ENCODE peak calls at places on chromosomes 16 and 17, in five cellular contexts. E, I, B, K and P are unnamed samples. For H3K4me1 and H3K36me3, the result is how much of the 10 kb centered on the place peaks cover.

GRCh38 chr16:66587881-66588600 is 8.8 kb downstream of the CMTM2 start:
- DNase-seq in B (no peak), I (no peak), K (no peak), E (no peak), P (no peak)

GRCh38 chr17:61464121-61464905 is 12.1 kb downstream of the TBX4 start:
- DNase-seq in I (no peak), B (no peak), K (no peak), E (no peak), P (no peak)

GRCh38 chr16:8798174-8798527 is 512 bp downstream of the PMM2 start:
- DNase-seq in B (peak), I (peak), E (no peak), K (no peak), P (no peak)

GRCh38 chr16:71610936-71611871 is 14.8 kb upstream of the MARVELD3 start:
- DNase-seq in K (peak), I (peak), E (peak), B (peak), P (peak)

GRCh38 chr17:78722101-78722761 is 59.8 kb downstream of the CYTH1 start:
- DNase-seq in B (no peak), I (no peak), K (no peak), E (no peak), P (no peak)

GRCh38 chr17:82073446-82073845 is 7.8 kb upstream of the DUS1L start:
- DNase-seq in E (no peak), I (no peak), K (no peak), B (no peak), P (no peak)

GRCh38 chr16:17159616-17160015 is 311.1 kb downstream of the XYLT1 start:
- DNase-seq in B (no peak), I (no peak), K (no peak), E (peak), P (no peak)

GRCh38 chr17:34254651-34255380 is at the start of gene CCL2:
- DNase-seq in I (no peak), E (peak), K (no peak), B (peak), P (no peak)

GRCh38 chr16:78163772-78164391 is 64.4 kb downstream of the WWOX start:
- DNase-seq in B (no peak), I (no peak), K (no peak), E (no peak), P (no peak)

GRCh38 chr16:87074635-87075318 is 242.4 kb downstream of the C16orf95 start:
- DNase-seq in I (no peak), E (no peak), K (no peak), B (no peak), P (no peak)

GRCh38 chr16:48180868-48181480 is 25.2 kb upstream of the ABCC12 start:
- DNase-seq in B (no peak), E (no peak), K (no peak), I (no peak), P (no peak)

GRCh38 chr17:77381731-77382130 is 241.0 kb downstream of the SEC14L1 start:
- DNase-seq in I (no peak), K (no peak), E (no peak), B (no peak), P (no peak)

GRCh38 chr16:21104124-21104860 is 46.4 kb downstream of the DNAH3 start:
- DNase-seq in B (peak), I (no peak), E (no peak), K (no peak), P (no peak)

GRCh38 chr17:18138065-18138749 is 29.7 kb downstream of the MYO15A start:
- DNase-seq in K (no peak), B (no peak), I (no peak), E (no peak), P (no peak)

GRCh38 chr16:3235856-3236669 is 1.1 kb upstream of the ZNF200 start:
- DNase-seq in B (peak), E (peak), K (no peak), I (peak), P (peak)

GRCh38 chr16:2692948-2693651 is 10.8 kb downstream of the KCTD5 start:
- DNase-seq in E (no peak), K (no peak), B (no peak), I (no peak), P (no peak)

GRCh38 chr16:75252946-75253911 is 1.8 kb upstream of the BCAR1 start:
- DNase-seq in I (no peak), E (no peak), B (peak), K (no peak), P (no peak)

GRCh38 chr16:89615596-89616090 is 2.2 kb downstream of the DPEP1 start:
- DNase-seq in E (peak), B (peak), K (no peak), I (no peak), P (no peak)

GRCh38 chr16:78494105-78494504 is 394.7 kb downstream of the WWOX start:
- DNase-seq in E (no peak), B (no peak), I (no peak), K (no peak), P (no peak)

GRCh38 chr16:19879241-19879792 is 5.3 kb downstream of the GPRC5B start:
- DNase-seq in K (peak), E (peak), B (peak), I (no peak), P (no peak)

GRCh38 chr17:47009759-47010594 is 30.9 kb upstream of the RPRML start:
- DNase-seq in K (no peak), E (no peak), B (no peak), I (no peak), P (no peak)

GRCh38 chr17:1714980-1715802 is 5.0 kb upstream of the TLCD2 start:
- DNase-seq in B (peak), K (peak), I (peak), E (peak), P (peak)

GRCh38 chr17:72434991-72435618 is 314.3 kb downstream of the SOX9 start:
- DNase-seq in K (no peak), I (no peak), E (no peak), B (no peak), P (no peak)

GRCh38 chr17:1783271-1783670 is 21.4 kb downstream of the SERPINF1 start:
- DNase-seq in K (no peak), E (no peak), I (no peak), B (peak), P (no peak)

GRCh38 chr16:53087101-53087500 is 32.3 kb downstream of the CHD9 start:
- DNase-seq in E (no peak), I (no peak), B (peak), K (no peak), P (no peak)

GRCh38 chr16:85196976-85197375 is 84.7 kb upstream of the CIBAR2 start:
- DNase-seq in E (no peak), I (no peak), K (no peak), B (no peak), P (no peak)

GRCh38 chr16:71520550-71520949 is 5.7 kb upstream of the CHST4 start:
- DNase-seq in E (no peak), B (no peak), K (no peak), I (no peak), P (no peak)

GRCh38 chr16:89108412-89108811 is 14.8 kb downstream of the ACSF3 start:
- DNase-seq in E (no peak), I (no peak), K (no peak), B (no peak), P (no peak)

GRCh38 chr17:1076299-1076981 is 79.5 kb downstream of the TIMM22 start:
- DNase-seq in E (peak), I (no peak), B (no peak), K (no peak), P (no peak)

GRCh38 chr17:35774499-35774898 is 13.8 kb downstream of the C17orf50 start:
- DNase-seq in I (no peak), E (no peak), K (no peak), B (peak), P (no peak)

DNA sequence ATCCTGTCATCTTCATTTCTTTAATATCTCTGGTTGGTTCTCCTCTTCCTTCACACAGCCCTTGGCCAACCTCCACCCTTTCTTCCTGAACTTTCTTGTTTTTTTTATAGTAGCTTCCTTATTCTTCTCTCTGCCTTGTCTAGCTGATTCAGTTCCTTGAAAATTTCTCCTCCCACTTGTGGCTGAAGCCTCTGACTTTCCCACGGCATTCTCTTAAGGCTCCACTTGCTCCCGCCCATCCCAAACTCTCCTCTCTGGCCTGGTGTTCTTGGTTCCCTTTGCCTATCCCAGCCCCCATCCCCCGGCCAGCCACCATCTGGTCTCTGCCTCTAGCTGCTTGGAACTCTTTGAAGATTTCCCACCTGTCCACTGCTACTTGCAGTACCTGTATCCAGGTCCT is 29.1 kb downstream of the NLRP1 start:
- DNase-seq in K (no peak), B (peak), E (no peak), I (no peak), P (no peak)
- H3K27ac ChIP-seq in K (no peak), B (peak), E (no peak), I (no peak), P (no peak)

GRCh38 chr17:3867606-3868005 is 21.6 kb upstream of the NCBP3 start:
- DNase-seq in K (no peak), I (no peak), E (no peak), B (no peak), P (no peak)
- H3K4me1 ChIP-seq in K (under half), I (under half), E (under half), B (under half), P (under half)

GRCh38 chr16:4703906-4704305 is 10.5 kb downstream of the NUDT16L1 start:
- DNase-seq in K (no peak), I (no peak), B (no peak), E (no peak), P (no peak)
- H3K36me3 ChIP-seq in K (under half), I (under half), B (under half), E (under half), P (under half)

DNA sequence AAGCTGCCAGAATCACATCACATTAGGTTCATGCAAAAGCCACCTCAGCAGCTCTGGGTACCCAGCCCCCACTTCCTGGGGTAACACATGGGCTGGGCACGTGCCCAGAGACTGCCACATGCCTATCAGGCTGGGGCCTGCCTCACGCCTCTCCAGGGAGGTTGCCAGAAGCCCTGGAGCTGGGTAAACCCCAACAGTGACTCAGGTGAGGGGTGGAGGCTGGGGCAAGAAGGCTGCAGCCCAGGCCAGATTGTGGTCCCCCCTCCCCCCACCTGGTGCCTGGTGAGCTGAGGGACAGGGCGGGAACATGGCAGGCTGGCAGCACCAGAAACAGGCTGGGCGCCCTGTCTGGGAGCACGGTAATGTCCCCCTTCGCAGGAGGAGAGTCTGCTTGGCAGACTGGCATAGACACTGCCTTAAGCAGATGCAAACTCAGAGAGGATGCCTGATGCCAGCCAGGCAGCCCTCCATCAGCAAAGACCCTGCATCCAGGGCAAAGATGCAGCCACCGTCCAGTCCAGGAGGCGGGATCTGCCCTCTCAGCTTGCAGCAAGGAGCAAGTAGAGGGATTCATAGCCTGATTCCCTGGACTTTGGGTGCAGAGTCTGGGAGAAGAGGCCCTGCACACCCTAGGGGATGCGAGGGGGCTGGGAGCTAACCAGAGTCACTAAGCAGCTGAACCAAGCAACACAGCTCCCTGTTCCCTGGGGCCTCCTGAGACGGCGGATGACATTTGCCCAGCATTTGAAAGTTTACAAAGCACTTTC is 28.8 kb downstream of the NGFR start:
- DNase-seq in I (peak), K (peak), E (no peak), B (peak), P (peak)
- H3K27ac ChIP-seq in I (no peak), K (no peak), E (no peak), B (no peak), P (no peak)

GRCh38 chr16:72985148-72985882 is 62.6 kb downstream of the ZFHX3 start:
- DNase-seq in K (no peak), B (peak), I (no peak), E (peak), P (no peak)
- H3K4me1 ChIP-seq in K (under half), B (under half), I (under half), E (under half), P (under half)

GRCh38 chr16:57469046-57469445 is 6.6 kb downstream of the POLR2C start:
- DNase-seq in K (no peak), B (no peak), I (no peak), E (no peak), P (no peak)

GRCh38 chr16:57469917-57470470 is 7.5 kb downstream of the POLR2C start:
- DNase-seq in K (no peak), E (peak), I (no peak), B (no peak), P (no peak)

GRCh38 chr16:57470683-57471082 is 8.2 kb downstream of the POLR2C start:
- DNase-seq in I (no peak), E (peak), B (no peak), K (no peak), P (no peak)

GRCh38 chr16:57471209-57471608 is 8.7 kb downstream of the POLR2C start:
- DNase-seq in E (peak), B (no peak), K (no peak), I (no peak), P (no peak)

GRCh38 chr16:57468346-57468745 is 5.9 kb downstream of the POLR2C start:
- DNase-seq in I (no peak), E (no peak), K (no peak), B (no peak), P (no peak)
- H3K36me3 ChIP-seq in I (half or more), E (half or more), K (half or more), B (under half), P (under half)